ENCODE peak calls at places on chromosomes 16 and 17, in eight cellular contexts. A is kidney tubule cell; C is GDM1; R is EL; D is AG08395; E is naive thymus-derived CD4-positive, alpha-beta T cell; G is occipital lobe; J is effector memory CD8-positive, alpha-beta T cell. H is an unnamed sample.

GRCh38 chr17:14604920-14605599 is 304.2 kb downstream of the HS3ST3B1 start:
- DNase-seq in A (no peak), C (peak; percentile 90), R (no peak), D (no peak), E (no peak), G (no peak), J (no peak), H (no peak)

GRCh38 chr17:34584805-34585416 is 5.5 kb downstream of the TMEM132E start:
- DNase-seq in A (peak; percentile 48), C (no peak), R (peak; percentile 20), D (peak; percentile 47), E (no peak), G (no peak), J (no peak), H (no peak)

GRCh38 chr17:4901108-4901647 is 1.7 kb downstream of the CHRNE start:
- DNase-seq in A (no peak), C (no peak), R (no peak), D (no peak), E (no peak), G (no peak), J (no peak), H (no peak)

GRCh38 chr17:56125830-56126819 is 27.1 kb upstream of the ANKFN1 start:
- DNase-seq in A (peak; percentile 52), C (peak; percentile 35), R (peak; percentile 84), D (peak; percentile 52), E (no peak), G (no peak), J (no peak), H (peak; percentile 57)

GRCh38 chr17:3576970-3577369 is 19.4 kb upstream of the TRPV3 start:
- DNase-seq in A (no peak), C (no peak), R (no peak), D (no peak), E (no peak), G (no peak), J (no peak), H (no peak)

GRCh38 chr16:66692341-66692740 is 4.2 kb downstream of the CMTM4 start:
- DNase-seq in A (peak; percentile 64), C (no peak), R (no peak), D (no peak), E (no peak), G (no peak), J (no peak), H (no peak)

GRCh38 chr16:88047462-88047861 is 96.2 kb downstream of the BANP start:
- DNase-seq in A (no peak), C (no peak), R (no peak), D (no peak), E (no peak), G (no peak), J (no peak), H (no peak)

GRCh38 chr16:72797606-72798005 is 250.3 kb downstream of the ZFHX3 start:
- DNase-seq in A (no peak), C (no peak), R (no peak), D (no peak), E (no peak), G (no peak), J (no peak), H (no peak)

GRCh38 chr16:86343111-86343642 is 167.2 kb upstream of the FOXF1 start:
- DNase-seq in A (no peak), C (no peak), R (peak; percentile 83), D (peak; percentile 79), E (no peak), G (no peak), J (no peak), H (no peak)

GRCh38 chr17:42428141-42428944 is 5.3 kb upstream of the CAVIN1 start:
- DNase-seq in A (peak; percentile 99), C (peak; percentile 68), R (peak; percentile 99), D (peak; percentile 88), E (peak; percentile 49), G (peak; percentile 41), J (peak; percentile 47), H (peak; percentile 94)

GRCh38 chr16:80200079-80200478 is 340.7 kb upstream of the DYNLRB2 start:
- DNase-seq in A (peak; percentile 83), C (no peak), R (no peak), D (no peak), E (no peak), G (no peak), J (no peak), H (no peak)

GRCh38 chr16:71919033-71919432 is 23.7 kb downstream of the IST1 start:
- DNase-seq in A (no peak), C (no peak), R (no peak), D (no peak), E (no peak), G (no peak), J (no peak), H (no peak)

GRCh38 chr17:13550291-13550690 is 51.4 kb downstream of the HS3ST3A1 start:
- DNase-seq in A (peak; percentile 57), C (no peak), R (peak; percentile 63), D (no peak), E (no peak), G (no peak), J (no peak), H (no peak)

GRCh38 chr17:78879679-78880186 is 23.3 kb downstream of the CEP295NL start:
- DNase-seq in A (no peak), C (no peak), R (peak; percentile 96), D (peak; percentile 83), E (peak; percentile 39), G (no peak), J (no peak), H (peak; percentile 39)

GRCh38 chr16:85615852-85616607 is 2.9 kb downstream of the GSE1 start:
- DNase-seq in A (peak; percentile 75), C (peak; percentile 75), R (peak; percentile 74), D (peak; percentile 83), E (peak; percentile 81), G (peak; percentile 49), J (peak; percentile 82), H (peak; percentile 44)

GRCh38 chr17:57440522-57441269 is 184.4 kb downstream of the MSI2 start:
- DNase-seq in A (peak; percentile 75), C (no peak), R (peak; percentile 56), D (peak; percentile 46), E (peak; percentile 60), G (peak; percentile 80), J (peak; percentile 14), H (peak; percentile 79)

GRCh38 chr16:22813223-22813945 is 578 bp upstream of the HS3ST2 start:
- DNase-seq in A (peak; percentile 64), C (peak; percentile 0), R (peak; percentile 30), D (peak; percentile 63), E (no peak), G (peak; percentile 50), J (no peak), H (no peak)

GRCh38 chr16:50994995-50995394 is 156.1 kb downstream of the SALL1 start:
- DNase-seq in A (no peak), C (no peak), R (no peak), D (no peak), E (no peak), G (no peak), J (no peak), H (no peak)

GRCh38 chr17:47265983-47266541 is 12.4 kb downstream of the ITGB3 start:
- DNase-seq in A (peak; percentile 91), C (no peak), R (peak; percentile 50), D (peak; percentile 55), E (no peak), G (no peak), J (no peak), H (peak; percentile 14)